ENCODE peak calls at places on chromosomes 7 and 10, in five cellular contexts. C is sigmoid colon, R is WERI-Rb-1, H is mesendoderm, Z is kidney epithelial cell. X is an unnamed sample.
A peak's percentile ranks its signal among the peaks of the same experiment; 100 is the strongest.

GRCh38 chr7:66604198-66604597 is 24.5 kb upstream of the KCTD7 start:
- DNase-seq in C (no peak), Z (no peak), H (no peak), R (no peak), X (no peak)

GRCh38 chr7:44534501-44534900 is 6.6 kb downstream of the NPC1L1 start:
- DNase-seq in H (peak; percentile 79), Z (no peak), R (peak; percentile 73), C (no peak), X (peak; percentile 8)

GRCh38 chr10:83925133-83925532 is 214.2 kb upstream of the GHITM start:
- DNase-seq in R (no peak), H (peak; percentile 70), C (no peak), Z (no peak), X (no peak)

GRCh38 chr7:37352974-37353948 is 95.4 kb downstream of the ELMO1 start:
- DNase-seq in H (peak; percentile 75), Z (no peak), R (peak; percentile 47), C (no peak), X (no peak)

GRCh38 chr10:69179089-69179742 is 818 bp upstream of the SUPV3L1 start:
- DNase-seq in R (no peak), H (no peak), C (no peak), Z (no peak), X (no peak)

GRCh38 chr10:83522881-83523386 is 616.4 kb upstream of the GHITM start:
- DNase-seq in H (peak; percentile 7), C (no peak), Z (peak; percentile 52), R (no peak), X (no peak)

GRCh38 chr7:22563115-22563514 is 63.1 kb upstream of the STEAP1B start:
- DNase-seq in H (no peak), C (no peak), R (no peak), Z (no peak), X (no peak)

GRCh38 chr10:70575486-70575873 is 27.1 kb downstream of the PRF1 start:
- DNase-seq in Z (no peak), R (no peak), C (peak; percentile 61), H (no peak), X (peak; percentile 27)

GRCh38 chr10:131252586-131253276 is 58.8 kb downstream of the TCERG1L start:
- DNase-seq in Z (no peak), C (peak; percentile 50), R (no peak), H (no peak), X (no peak)

GRCh38 chr10:119292968-119293367 is 85.6 kb downstream of the GRK5 start:
- DNase-seq in C (no peak), H (no peak), R (peak; percentile 63), Z (no peak), X (no peak)

GRCh38 chr10:103512591-103513382 is 19.3 kb downstream of the NEURL1 start:
- DNase-seq in H (no peak), C (no peak), R (no peak), Z (no peak), X (no peak)

GRCh38 chr10:79446451-79447020 is 1.1 kb upstream of the ZCCHC24 start:
- DNase-seq in H (no peak), Z (no peak), C (peak; percentile 91), R (peak; percentile 59), X (no peak)

GRCh38 chr10:95327367-95327766 is 36.6 kb upstream of the PDLIM1 start:
- DNase-seq in Z (no peak), C (peak; percentile 83), H (no peak), R (peak; percentile 94), X (peak; percentile 51)

GRCh38 chr7:151736403-151736909 is 140.5 kb downstream of the PRKAG2 start:
- DNase-seq in C (peak; percentile 90), Z (peak; percentile 92), R (peak; percentile 53), H (peak; percentile 90), X (peak; percentile 78)

GRCh38 chr10:127619550-127619949 is 70.4 kb downstream of the NPS start:
- DNase-seq in H (no peak), C (no peak), Z (no peak), R (no peak), X (no peak)

GRCh38 chr7:52498319-52498718 is 537.1 kb upstream of the POM121L12 start:
- DNase-seq in Z (no peak), C (no peak), H (peak; percentile 28), R (no peak), X (no peak)

GRCh38 chr10:122290334-122290733 is 19.2 kb downstream of the BTBD16 start:
- DNase-seq in C (peak; percentile 62), H (no peak), Z (no peak), R (no peak), X (no peak)

GRCh38 chr7:73606801-73607691 is 17.3 kb downstream of the MLXIPL start:
- DNase-seq in C (no peak), H (peak; percentile 67), Z (no peak), R (peak; percentile 65), X (no peak)

GRCh38 chr7:41817386-41817785 is 114.5 kb upstream of the INHBA start:
- DNase-seq in H (no peak), C (no peak), R (no peak), Z (peak; percentile 9), X (peak; percentile 93)

GRCh38 chr7:30750574-30751256 is 1.2 kb upstream of the INMT start:
- DNase-seq in C (peak; percentile 92), R (no peak), H (no peak), Z (no peak), X (no peak)

GRCh38 chr7:18038391-18038790 is 10.7 kb upstream of the PRPS1L1 start:
- DNase-seq in H (no peak), R (no peak), Z (no peak), C (no peak), X (no peak)

GRCh38 chr7:127628445-127628844 is 10.5 kb upstream of the PAX4 start:
- DNase-seq in R (no peak), C (no peak), H (peak; percentile 73), Z (no peak), X (no peak)

GRCh38 chr7:22954251-22954650 is 59.7 kb downstream of the HYCC1 start:
- DNase-seq in Z (no peak), H (no peak), R (no peak), C (no peak), X (no peak)

GRCh38 chr10:99667108-99667751 is 7.9 kb downstream of the ENTPD7 start:
- DNase-seq in Z (peak; percentile 82), H (no peak), C (no peak), R (no peak), X (peak; percentile 91)

GRCh38 chr7:10708447-10708846 is 265.2 kb upstream of the PHF14 start:
- DNase-seq in Z (no peak), H (peak; percentile 71), R (peak; percentile 68), C (no peak), X (no peak)

GRCh38 chr7:44748042-44748947 is at the start of gene ZMIZ2:
- DNase-seq in H (peak; percentile 90), R (peak; percentile 88), Z (peak; percentile 23), C (peak; percentile 97), X (peak; percentile 83)

GRCh38 chr10:119159332-119159731 is 6.2 kb downstream of the SFXN4 start:
- DNase-seq in C (peak; percentile 40), Z (no peak), H (no peak), R (no peak), X (no peak)

GRCh38 chr7:84009051-84009450 is 185.5 kb downstream of the SEMA3A start:
- DNase-seq in Z (no peak), C (no peak), R (no peak), H (no peak), X (peak; percentile 29)

GRCh38 chr10:9028211-9028610 is 973.7 kb downstream of the GATA3 start:
- DNase-seq in C (no peak), R (no peak), H (no peak), Z (no peak), X (peak; percentile 36)

GRCh38 chr10:3433131-3433530 is 260.5 kb upstream of the PITRM1 start:
- DNase-seq in C (no peak), H (no peak), R (no peak), Z (peak; percentile 63), X (no peak)

GRCh38 chr7:106418526-106418925 is 133.7 kb upstream of the NAMPT start:
- DNase-seq in R (no peak), H (no peak), C (no peak), Z (no peak), X (peak; percentile 72)
- H3K4me3 ChIP-seq in R (no peak overlapping the region), H (no peak overlapping the region), C (no peak overlapping the region), Z (no peak overlapping the region), X (no peak overlapping the region)

DNA sequence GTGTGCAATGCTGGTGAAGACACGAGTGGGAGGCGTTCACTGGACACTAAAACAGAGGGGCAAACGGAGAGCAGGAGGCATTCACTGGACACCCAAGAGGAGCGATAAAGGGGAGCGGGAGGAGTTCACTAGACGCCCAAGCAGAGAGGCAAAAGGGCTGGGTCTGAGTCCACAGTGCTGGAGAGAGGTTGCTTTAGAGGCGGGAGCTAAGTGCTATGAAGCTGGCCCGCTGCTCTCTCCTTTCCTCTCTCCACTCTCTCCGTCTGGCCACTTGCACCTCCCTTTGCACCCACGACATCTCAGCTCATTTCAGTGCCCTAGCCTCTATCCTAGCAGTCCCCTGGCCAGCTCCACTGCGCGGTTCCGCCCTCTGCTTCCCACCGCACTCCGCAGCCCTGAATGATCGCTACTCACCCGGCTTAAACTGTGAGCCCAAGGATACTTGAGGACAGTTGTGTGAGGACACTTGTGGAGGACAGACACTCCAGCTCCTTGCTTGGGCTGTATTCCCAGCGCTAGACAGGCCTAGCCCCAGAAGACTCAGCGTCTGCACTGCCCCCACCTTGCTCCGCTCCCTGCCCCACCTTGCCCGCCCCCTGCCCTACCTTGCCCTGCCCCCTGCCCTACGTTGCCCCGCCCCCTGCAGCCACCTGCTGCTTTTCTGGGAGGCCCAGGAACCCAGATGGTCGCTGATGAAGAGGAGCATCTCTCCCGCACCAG is 78.8 kb upstream of the CPXM2 start:
- DNase-seq in Z (no peak), H (no peak), C (no peak), R (peak; percentile 14), X (no peak)
- H3K27me3 ChIP-seq in Z (peaks cover 54% of the 10 kb centered on the region), H (peaks cover 10% of the 10 kb centered on the region), C (peaks cover 48% of the 10 kb centered on the region), R (peaks cover 85% of the 10 kb centered on the region), X (peaks cover 7% of the 10 kb centered on the region)

GRCh38 chr7:130910949-130911944 is 177.2 kb upstream of the KLF14 start:
- DNase-seq in Z (no peak), R (no peak), H (no peak), C (no peak), X (peak; percentile 65)
- H3K4me3 ChIP-seq in Z (peak overlapping the region; percentile 68), R (no peak overlapping the region), H (no peak overlapping the region), C (no peak overlapping the region), X (peak overlapping the region; percentile 90)

DNA sequence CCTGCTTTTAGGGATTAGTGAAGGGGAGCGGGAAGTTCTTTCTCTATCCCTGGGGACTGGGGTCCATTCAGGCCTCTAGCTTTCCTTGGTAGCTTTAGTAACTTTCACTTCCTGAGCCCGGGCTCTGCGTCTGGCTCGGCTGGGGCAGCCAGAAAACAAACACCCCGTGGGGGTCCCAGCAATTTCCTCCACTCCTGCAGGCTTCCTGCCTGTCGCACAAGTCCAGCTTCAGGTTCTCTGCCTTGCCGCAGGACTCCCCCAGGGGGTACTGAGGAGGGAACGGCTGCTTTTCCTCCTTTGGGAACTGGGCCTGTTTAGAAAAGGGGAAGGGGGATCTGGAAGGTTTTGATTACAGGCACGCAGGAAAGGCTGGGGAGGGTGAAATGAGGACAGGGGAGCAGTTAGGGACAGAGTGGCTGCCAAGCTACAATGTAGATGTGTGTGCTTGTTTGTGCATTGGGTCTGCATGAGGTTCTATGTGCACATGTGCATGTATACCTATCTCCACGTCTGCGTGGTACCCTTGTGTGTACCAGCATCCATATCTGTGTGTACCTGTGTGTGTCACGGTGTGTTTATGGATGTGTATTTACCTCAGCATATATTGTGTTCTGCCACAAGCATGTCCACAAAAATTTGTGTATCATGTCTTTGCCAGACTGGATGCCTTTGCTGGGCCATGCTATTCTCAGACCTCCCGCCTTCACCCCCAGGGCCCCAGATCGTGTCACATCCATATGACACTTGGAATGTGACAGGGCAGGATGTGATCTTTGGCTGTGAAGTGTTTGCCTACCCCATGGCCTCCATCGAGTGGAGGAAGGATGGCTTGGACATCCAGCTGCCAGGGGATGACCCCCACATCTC is 2.0 kb downstream of the KAZALD1 start:
- DNase-seq in Z (no peak), H (peak; percentile 59), C (no peak), R (peak; percentile 45), X (no peak)
- H3K27me3 ChIP-seq in Z (peaks cover 3% of the 10 kb centered on the region), H (peaks cover 36% of the 10 kb centered on the region), C (peaks cover 57% of the 10 kb centered on the region), R (no peaks in the 10 kb centered on the region), X (no peaks in the 10 kb centered on the region)

X was measured in mammary epithelial cell.